ENCODE peak calls at places on chromosomes 6 and 20, in six cellular contexts. Q, C, F, Y, U and V are unnamed samples.

GRCh38 chr6:4480788-4481725 is 295.1 kb upstream of the CDYL start:
- DNase-seq in Q (no peak), C (no peak), F (no peak), Y (no peak), U (no peak), V (no peak)

GRCh38 chr20:39885975-39886649 is 802.9 kb downstream of the MAFB start:
- DNase-seq in Q (peak; percentile 42), C (peak; percentile 75), F (peak; percentile 55), Y (peak; percentile 78), U (peak; percentile 45), V (peak; percentile 47)

GRCh38 chr6:26233608-26234420 is 131.2 kb upstream of the BTN3A2 start:
- DNase-seq in Q (peak; percentile 79), C (no peak), F (peak; percentile 74), Y (no peak), U (no peak), V (peak; percentile 75)

GRCh38 chr6:70651326-70651905 is 16.3 kb upstream of the SMAP1 start:
- DNase-seq in Q (no peak), C (no peak), F (no peak), Y (no peak), U (no peak), V (peak; percentile 32)

GRCh38 chr20:57241592-57241991 is 24.8 kb downstream of the BMP7 start:
- DNase-seq in Q (no peak), C (no peak), F (no peak), Y (no peak), U (no peak), V (no peak)

GRCh38 chr20:63313349-63314014 is 20.5 kb downstream of the COL20A1 start:
- DNase-seq in Q (no peak), C (no peak), F (peak; percentile 41), Y (no peak), U (no peak), V (no peak)

GRCh38 chr20:53981130-53981529 is 89.3 kb downstream of the BCAS1 start:
- DNase-seq in Q (no peak), C (no peak), F (no peak), Y (no peak), U (no peak), V (no peak)

GRCh38 chr6:149079911-149080501 is 237.5 kb upstream of the TAB2 start:
- DNase-seq in Q (peak; percentile 72), C (peak; percentile 21), F (no peak), Y (peak; percentile 35), U (no peak), V (no peak)

GRCh38 chr6:157893238-157893637 is 70.2 kb downstream of the SNX9 start:
- DNase-seq in Q (no peak), C (no peak), F (no peak), Y (no peak), U (no peak), V (no peak)

DNA sequence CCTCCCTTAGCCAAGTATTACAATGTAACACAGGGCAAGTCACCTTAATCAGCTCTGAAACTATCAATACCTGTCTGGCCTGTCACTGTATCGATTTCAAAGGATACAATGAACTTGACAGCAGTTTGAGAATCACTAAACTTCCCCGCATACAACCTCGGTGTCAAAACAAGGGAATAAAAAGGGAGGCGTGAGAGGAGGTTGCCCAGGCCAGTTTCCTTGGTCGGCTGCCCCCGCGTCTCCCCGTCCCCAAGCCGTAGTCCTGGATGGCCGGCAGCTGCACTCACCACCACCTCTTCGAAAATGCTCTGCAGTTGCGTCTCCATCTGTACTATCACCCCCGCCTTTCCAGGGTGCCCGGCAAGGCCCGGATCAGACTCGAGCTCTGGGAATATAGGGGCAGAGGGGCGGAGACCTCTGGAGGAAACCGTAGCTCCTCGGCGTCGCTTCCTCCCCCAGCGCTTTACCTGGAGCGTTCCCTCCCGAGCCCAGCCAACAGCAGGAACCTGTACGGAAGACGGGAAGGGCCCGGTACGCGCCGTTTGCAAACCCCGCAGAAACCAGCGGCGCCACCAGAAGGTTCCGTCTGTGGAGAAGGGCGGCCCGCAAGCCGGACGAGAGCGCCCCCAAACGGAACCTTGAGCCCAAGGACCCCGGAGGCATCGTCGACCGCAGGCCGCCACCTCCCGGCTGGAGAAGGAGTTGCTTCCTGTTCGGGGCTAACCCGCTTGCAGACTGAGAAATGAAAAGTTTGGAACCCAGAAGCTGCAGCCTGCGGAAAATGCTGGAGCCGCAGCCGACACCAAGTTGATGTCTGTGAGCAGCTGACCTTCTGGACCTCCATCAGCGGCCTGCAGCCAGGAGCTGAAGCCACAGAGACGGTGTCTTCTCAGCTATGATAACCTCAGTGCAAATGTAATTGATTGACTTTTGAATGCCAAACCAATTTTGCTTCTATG is at the start of gene MED23:
- DNase-seq in Q (peak; percentile 89), C (peak; percentile 61), F (peak; percentile 96), Y (peak; percentile 84), U (peak; percentile 94), V (peak; percentile 97)
- H3K4me3 ChIP-seq in Q (peak within 1 kb of the TSS; percentile 74), C (peak within 1 kb of the TSS; percentile 74), F (peak within 1 kb of the TSS; percentile 70), Y (peak within 1 kb of the TSS; percentile 59), U (peak within 1 kb of the TSS; percentile 87), V (peak within 1 kb of the TSS; percentile 80)

DNA sequence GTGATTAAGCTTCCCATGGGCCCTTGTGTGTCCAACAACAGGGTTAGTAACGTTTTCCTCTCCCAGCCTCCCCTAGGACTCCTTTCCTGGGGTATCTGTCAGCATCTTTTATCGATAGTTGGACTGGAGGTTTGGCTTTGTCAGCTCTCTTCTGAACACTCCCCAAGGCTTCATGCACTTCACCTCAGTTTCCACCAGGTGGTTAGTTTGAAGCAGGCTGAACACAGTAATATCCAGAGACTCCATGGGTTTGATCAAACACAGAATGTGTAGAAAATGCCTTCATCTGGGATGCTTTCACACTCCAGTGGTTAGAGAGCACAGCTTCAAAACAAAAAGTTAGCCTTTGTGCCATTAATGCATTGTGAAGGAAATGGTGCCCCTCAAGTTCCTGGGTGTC is 139.1 kb downstream of the SLC24A3 start:
- DNase-seq in Q (no peak), C (no peak), F (no peak), Y (no peak), U (no peak), V (no peak)
- TF ChIP-seq CTCF in Q (no peak), C (no peak), F (no peak), Y (no peak), U (no peak), V (no peak)

DNA sequence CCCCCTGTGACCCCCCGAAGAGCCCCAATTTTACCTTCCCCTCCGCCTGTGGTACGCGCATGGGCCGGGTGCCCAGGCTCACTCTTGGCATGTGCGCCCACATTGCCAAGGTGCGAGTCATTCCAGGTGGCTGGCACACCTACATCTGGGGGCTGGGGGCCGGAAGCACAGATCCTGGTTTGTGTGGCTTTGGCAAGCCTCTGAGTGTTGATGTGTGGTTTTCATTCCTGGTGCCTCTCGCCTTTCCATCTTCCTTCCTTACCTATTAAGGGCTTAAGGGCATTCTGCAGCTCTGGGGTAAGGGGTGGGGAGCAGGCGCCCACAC is 380 bp upstream of the RNF39 start:
- DNase-seq in Q (peak; percentile 89), C (no peak), F (peak; percentile 72), Y (no peak), U (no peak), V (no peak)
- H3K4me3 ChIP-seq in Q (peak overlapping the region; percentile 57), C (no peak overlapping the region), F (peak overlapping the region; percentile 60), Y (no peak overlapping the region), U (no peak overlapping the region), V (peak overlapping the region; percentile 33)

DNA sequence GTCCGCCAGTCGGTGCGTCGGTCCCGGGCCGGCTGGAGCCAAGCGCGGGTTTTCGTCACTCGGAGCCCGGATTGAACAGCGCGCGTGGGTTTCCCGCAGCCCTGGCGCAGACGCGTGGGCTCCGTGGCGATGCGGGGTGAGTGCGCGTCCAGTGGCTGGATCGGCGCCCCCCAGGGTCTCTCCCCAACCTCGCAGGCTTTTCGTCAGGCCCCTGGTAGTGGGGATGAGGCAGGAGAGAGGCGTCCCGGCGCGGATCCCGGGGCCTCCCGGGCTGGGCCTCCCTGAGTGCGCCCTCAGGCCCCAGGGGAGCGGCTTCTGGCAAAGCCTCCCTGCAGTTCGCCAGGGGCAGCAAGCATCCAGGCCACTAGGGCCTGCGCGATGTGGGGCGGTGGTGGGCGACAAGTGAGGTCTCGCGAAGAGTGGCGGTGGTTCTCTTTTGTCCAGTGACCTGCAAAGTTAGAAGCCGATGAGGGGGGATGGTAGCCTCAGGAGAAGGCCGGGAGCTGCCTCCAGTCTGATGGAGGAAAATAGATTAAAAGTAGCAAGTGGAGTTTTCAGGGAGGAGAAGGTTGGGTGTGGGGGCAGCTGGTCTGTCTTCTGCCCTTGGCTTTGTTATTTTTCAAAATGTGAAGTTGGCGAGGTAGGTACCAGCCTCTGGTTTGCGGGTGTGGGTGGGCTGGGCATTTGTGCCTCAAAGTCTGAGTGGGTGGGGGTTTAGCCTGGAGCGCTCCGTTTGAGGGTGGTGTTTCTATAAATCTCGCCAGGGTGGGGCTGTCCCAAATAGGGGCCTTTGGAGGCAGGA is 1.6 kb downstream of the TOX2 start:
- DNase-seq in Q (no peak), C (no peak), F (no peak), Y (no peak), U (no peak), V (no peak)
- TF ChIP-seq CTCF in Q (no peak), C (no peak), F (no peak), Y (no peak), U (no peak), V (no peak)

GRCh38 chr6:63881791-63882190 is 246.2 kb downstream of the PHF3 start:
- DNase-seq in Q (no peak), C (no peak), F (no peak), Y (no peak), U (no peak), V (no peak)

GRCh38 chr6:63882208-63882607 is 246.6 kb downstream of the PHF3 start:
- DNase-seq in Q (no peak), C (no peak), F (no peak), Y (no peak), U (no peak), V (no peak)

GRCh38 chr6:63888416-63888815 is 252.8 kb downstream of the PHF3 start:
- DNase-seq in Q (no peak), C (no peak), F (no peak), Y (no peak), U (no peak), V (no peak)

GRCh38 chr6:63883597-63883996 is 248.0 kb downstream of the PHF3 start:
- DNase-seq in Q (no peak), C (no peak), F (no peak), Y (no peak), U (no peak), V (no peak)

GRCh38 chr6:63887011-63887751 is 251.6 kb downstream of the PHF3 start:
- DNase-seq in Q (no peak), C (no peak), F (no peak), Y (no peak), U (no peak), V (no peak)
- H3K4me3 ChIP-seq in Q (no peak overlapping the region), C (no peak overlapping the region), F (no peak overlapping the region), Y (no peak overlapping the region), U (no peak overlapping the region), V (no peak overlapping the region)

DNA sequence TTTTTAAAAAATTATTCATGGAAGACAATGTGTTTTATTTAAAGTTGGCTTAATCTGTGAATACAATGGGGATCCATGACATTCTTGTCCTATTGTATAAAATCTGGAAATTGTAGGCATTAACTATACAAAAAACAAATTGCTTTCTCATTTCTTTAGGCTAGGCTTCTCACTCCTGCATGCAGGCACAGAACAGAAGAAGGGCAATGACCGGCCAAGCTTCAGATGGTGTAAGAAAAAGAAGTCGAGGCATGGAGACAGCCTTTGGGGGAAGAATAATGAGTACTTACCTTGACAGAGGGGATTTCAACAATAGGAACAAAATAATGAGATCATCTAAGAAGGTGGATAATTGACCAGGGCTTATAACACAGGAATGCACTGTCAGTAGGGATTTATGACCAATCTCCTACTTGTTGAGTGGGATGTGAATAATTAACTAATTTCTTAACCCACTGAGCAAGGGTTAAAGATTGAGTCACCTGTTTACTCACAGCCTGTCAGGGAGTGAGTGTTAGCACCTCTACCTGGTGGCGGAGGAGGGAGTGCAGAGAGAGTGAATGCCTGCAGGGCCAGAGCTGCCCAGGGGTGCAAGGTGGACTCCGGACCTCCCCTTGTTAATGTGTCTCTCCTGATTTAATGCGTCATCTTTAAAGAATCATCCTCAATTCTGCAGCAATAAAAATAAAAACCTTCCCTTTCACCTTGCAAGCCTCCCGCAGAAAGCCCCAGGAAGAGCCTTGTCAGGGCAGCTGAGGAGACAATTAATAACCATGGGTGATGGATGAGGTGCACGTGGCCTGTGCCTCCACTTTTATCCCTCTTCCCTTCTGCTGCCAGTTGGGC is 3.9 kb downstream of the SLC22A2 start:
- DNase-seq in Q (no peak), C (no peak), F (no peak), Y (no peak), U (no peak), V (peak; percentile 70)
- TF ChIP-seq CTCF in Q (no peak), C (no peak), F (no peak), Y (no peak), U (no peak), V (peak; percentile 33)